ENCODE peak calls at places on chromosomes 3 and 15, in seven cellular contexts. D is GM12891, I is K562, H is H1, V is HepG2, Y is GM12878, J is SK-N-SH. T is an unnamed sample.

GRCh38 chr15:53525894-53526293 is 233.6 kb downstream of the WDR72 start:
- DNase-seq in Y (no peak), D (no peak), I (no peak), H (no peak), J (no peak), V (no peak), T (no peak)

GRCh38 chr3:5197470-5198312 is 10.2 kb downstream of the EDEM1 start:
- DNase-seq in Y (peak; percentile 83), H (no peak), I (no peak), V (no peak), J (no peak), D (no peak), T (no peak)

GRCh38 chr15:57090460-57090859 is 172.0 kb downstream of the TCF12 start:
- DNase-seq in H (no peak), V (no peak), J (peak; percentile 28), I (no peak), Y (no peak), D (no peak), T (no peak)

GRCh38 chr3:146217324-146217723 is 33.6 kb downstream of the PLSCR4 start:
- DNase-seq in D (no peak), Y (no peak), H (no peak), J (no peak), V (no peak), I (no peak), T (no peak)

GRCh38 chr3:146469206-146470017 is at the start of gene PLSCR2:
- DNase-seq in J (peak; percentile 40), Y (peak; percentile 8), D (peak; percentile 80), V (no peak), I (peak; percentile 85), H (no peak), T (peak; percentile 52)

GRCh38 chr15:55873024-55873745 is 120.2 kb downstream of the NEDD4 start:
- DNase-seq in D (no peak), I (no peak), Y (no peak), H (no peak), J (peak; percentile 10), V (no peak), T (no peak)

GRCh38 chr3:112647122-112647521 is 6.2 kb upstream of the CCDC80 start:
- DNase-seq in Y (no peak), V (peak; percentile 29), D (no peak), H (no peak), I (no peak), J (no peak), T (no peak)

GRCh38 chr3:14170569-14171159 is 7.7 kb downstream of the XPC start:
- DNase-seq in H (no peak), V (no peak), D (no peak), J (no peak), I (no peak), Y (no peak), T (no peak)

GRCh38 chr3:71131893-71132314 is 451.6 kb downstream of the FOXP1 start:
- DNase-seq in J (no peak), I (no peak), V (no peak), D (no peak), H (no peak), Y (no peak), T (no peak)

GRCh38 chr3:192867645-192868044 is 50.0 kb downstream of the MB21D2 start:
- DNase-seq in J (no peak), I (no peak), H (no peak), V (no peak), D (no peak), Y (no peak), T (no peak)

GRCh38 chr15:85307687-85308045 is 72.7 kb upstream of the AKAP13 start:
- DNase-seq in Y (no peak), I (no peak), J (no peak), V (no peak), D (no peak), H (no peak), T (no peak)

GRCh38 chr3:156617145-156617544 is 57.2 kb upstream of the TIPARP start:
- DNase-seq in V (no peak), H (no peak), I (no peak), Y (no peak), J (no peak), D (no peak), T (no peak)

GRCh38 chr15:75693501-75694240 is 19.0 kb downstream of the CSPG4 start:
- DNase-seq in I (peak; percentile 26), J (no peak), D (no peak), H (no peak), Y (no peak), V (no peak), T (no peak)

GRCh38 chr3:112767177-112767576 is 79.5 kb downstream of the CD200R1L start:
- DNase-seq in I (no peak), V (no peak), J (no peak), Y (peak; percentile 24), H (no peak), D (peak; percentile 7), T (peak; percentile 7)

GRCh38 chr3:63015614-63016016 is 140.4 kb upstream of the CADPS start:
- DNase-seq in H (peak; percentile 74), V (peak; percentile 3), D (no peak), J (no peak), I (no peak), Y (no peak), T (no peak)

GRCh38 chr15:49187537-49188245 is 17.6 kb downstream of the GALK2 start:
- DNase-seq in I (no peak), D (no peak), Y (no peak), H (no peak), J (no peak), V (no peak), T (no peak)

GRCh38 chr15:74384566-74385441 is 17.4 kb upstream of the CYP11A1 start:
- DNase-seq in H (no peak), D (peak; percentile 79), Y (peak; percentile 95), J (no peak), I (no peak), V (no peak), T (peak; percentile 81)

GRCh38 chr3:126908752-126909275 is 74.1 kb upstream of the PLXNA1 start:
- DNase-seq in H (no peak), V (no peak), I (peak; percentile 71), Y (no peak), D (no peak), J (no peak), T (no peak)

GRCh38 chr3:107660316-107660976 is 137.7 kb downstream of the BBX start:
- DNase-seq in H (no peak), Y (no peak), I (no peak), V (peak; percentile 39), J (peak; percentile 12), D (no peak), T (no peak)

DNA sequence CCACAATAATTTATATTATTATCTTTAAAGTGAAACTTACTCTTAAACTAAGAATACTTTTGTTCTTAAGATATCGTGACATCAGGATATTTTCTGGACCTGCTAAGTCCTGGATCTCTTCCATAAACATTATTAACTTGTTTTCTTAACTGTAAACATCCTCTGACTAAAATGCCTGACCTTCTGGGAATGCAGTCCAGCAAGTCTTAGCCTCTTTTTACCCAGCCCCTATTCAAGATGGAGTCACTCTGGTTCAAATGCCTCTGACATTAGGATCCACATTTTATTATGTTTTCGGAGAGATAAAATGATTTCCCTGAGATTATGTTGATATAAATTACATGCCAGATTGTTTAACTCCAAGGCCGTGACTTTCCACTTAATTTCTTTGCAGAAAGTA is 37.6 kb downstream of the OSTN start:
- DNase-seq in Y (no peak), V (no peak), I (no peak), D (no peak), J (no peak), H (no peak), T (no peak)
- TF ChIP-seq TAF1 in Y (no peak), V (no peak), I (no peak), D (no peak), J (no peak), H (no peak), T (no peak)

GRCh38 chr15:67732994-67733393 is 92.3 kb upstream of the SKOR1 start:
- DNase-seq in H (no peak), Y (no peak), I (no peak), J (no peak), D (no peak), V (no peak), T (no peak)

GRCh38 chr15:67738056-67738455 is 87.3 kb upstream of the SKOR1 start:
- DNase-seq in H (no peak), D (no peak), I (no peak), V (no peak), Y (no peak), J (no peak), T (no peak)

GRCh38 chr15:67740376-67740775 is 84.9 kb upstream of the SKOR1 start:
- DNase-seq in I (no peak), J (no peak), H (no peak), V (no peak), D (no peak), Y (no peak), T (no peak)

GRCh38 chr15:67735896-67736295 is 89.4 kb upstream of the SKOR1 start:
- DNase-seq in H (no peak), V (no peak), D (no peak), Y (peak; percentile 16), J (no peak), I (no peak), T (peak; percentile 6)

GRCh38 chr15:67736810-67737209 is 88.5 kb upstream of the SKOR1 start:
- DNase-seq in D (no peak), V (no peak), Y (no peak), I (no peak), H (no peak), J (no peak), T (no peak)
- TF ChIP-seq TAF1 in D (no peak), V (no peak), Y (no peak), I (no peak), H (no peak), J (no peak), T (no peak)

GRCh38 chr3:50267280-50267913 is 1.6 kb upstream of the SEMA3B start:
- DNase-seq in Y (no peak), V (no peak), D (no peak), J (no peak), H (no peak), I (peak; percentile 47), T (no peak)
- TF ChIP-seq TAF1 in Y (no peak), V (no peak), D (no peak), J (no peak), H (no peak), I (no peak), T (no peak)

GRCh38 chr3:185988080-185988815 is 50.4 kb upstream of the TRA2B start:
- DNase-seq in H (peak; percentile 10), Y (no peak), V (no peak), D (no peak), I (no peak), J (peak; percentile 35), T (no peak)

GRCh38 chr3:185984203-185984602 is 46.4 kb upstream of the TRA2B start:
- DNase-seq in J (no peak), Y (no peak), H (no peak), I (no peak), V (no peak), D (no peak), T (no peak)

GRCh38 chr3:185988816-185989175 is 51.0 kb upstream of the TRA2B start:
- DNase-seq in Y (no peak), V (no peak), H (no peak), I (no peak), D (no peak), J (no peak), T (no peak)

GRCh38 chr3:185983495-185984141 is 45.8 kb upstream of the TRA2B start:
- DNase-seq in D (peak; percentile 45), H (peak; percentile 49), I (peak; percentile 85), J (peak; percentile 83), Y (no peak), V (peak; percentile 65), T (peak; percentile 42)

DNA sequence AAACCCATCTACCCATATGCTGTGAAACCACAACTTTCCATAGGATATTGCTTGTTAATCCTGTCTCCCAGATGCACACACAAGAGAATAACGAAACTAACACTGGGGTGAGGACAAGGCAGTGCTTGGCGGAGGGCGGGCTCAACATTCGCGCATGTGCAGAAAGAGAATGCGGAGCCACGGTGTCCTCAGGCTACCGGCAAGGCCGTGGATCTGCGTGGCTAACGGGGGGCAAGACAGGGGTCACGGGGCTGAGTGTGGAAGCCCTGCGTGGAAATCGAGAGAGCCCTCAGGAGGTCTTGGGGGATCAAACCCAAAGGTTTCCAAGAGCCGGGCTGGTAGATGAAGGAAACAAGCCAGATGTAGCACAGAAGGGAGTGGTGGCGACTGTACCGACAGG is 48.4 kb upstream of the TRA2B start:
- DNase-seq in D (no peak), I (no peak), Y (no peak), H (no peak), V (no peak), J (no peak), T (no peak)
- TF ChIP-seq TAF1 in D (no peak), I (no peak), Y (no peak), H (no peak), V (no peak), J (no peak), T (no peak)